ENCODE peak calls at places on chromosomes 5 and 9, in four cellular contexts. H is tibial nerve, C is right lobe of liver, S is adrenal gland. B is an unnamed sample.

GRCh38 chr9:8030095-8030494 is 230.5 kb upstream of the DMAC1 start:
- DNase-seq in H (no peak), C (no peak), S (no peak), B (no peak)

GRCh38 chr5:76468625-76469410 is 65.7 kb downstream of the IQGAP2 start:
- DNase-seq in H (no peak), C (no peak), S (no peak), B (no peak)

GRCh38 chr9:129336601-129337286 is 158.7 kb upstream of the IER5L start:
- DNase-seq in H (no peak), C (no peak), S (no peak), B (no peak)

GRCh38 chr9:113556877-113557593 is 93.5 kb downstream of the RGS3 start:
- DNase-seq in H (no peak), C (no peak), S (no peak), B (no peak)

GRCh38 chr9:127388037-127388855 is 8.7 kb upstream of the SLC2A8 start:
- DNase-seq in H (peak), C (no peak), S (peak), B (peak)

GRCh38 chr9:90142580-90142979 is 500.0 kb downstream of the DIRAS2 start:
- DNase-seq in H (peak), C (no peak), S (peak), B (no peak)

GRCh38 chr9:137348781-137349470 is 46.9 kb upstream of the NRARP start:
- DNase-seq in H (no peak), C (no peak), S (no peak), B (no peak)

GRCh38 chr9:128607642-128608350 is 48.9 kb downstream of the DYNC2I2 start:
- DNase-seq in H (no peak), C (peak), S (peak), B (peak)

GRCh38 chr9:25517701-25518100 is 160.5 kb downstream of the TUSC1 start:
- DNase-seq in H (no peak), C (no peak), S (no peak), B (no peak)

GRCh38 chr5:171630047-171630669 is 155.5 kb upstream of the SMIM23 start:
- DNase-seq in H (no peak), C (no peak), S (peak), B (no peak)

GRCh38 chr9:90007516-90008430 is 403.0 kb downstream of the GADD45G start:
- DNase-seq in H (no peak), C (no peak), S (no peak), B (no peak)

GRCh38 chr9:121700831-121701419 is 49.5 kb downstream of the DAB2IP start:
- DNase-seq in H (no peak), C (no peak), S (no peak), B (no peak)

GRCh38 chr5:139482050-139482889 is at the start of gene STING1:
- DNase-seq in H (peak), C (peak), S (peak), B (peak)

GRCh38 chr5:64506567-64507321 is 929 bp downstream of the RGS7BP start:
- DNase-seq in H (no peak), C (no peak), S (peak), B (no peak)

GRCh38 chr9:70510157-70510770 is 95.8 kb upstream of the KLF9 start:
- DNase-seq in H (no peak), C (no peak), S (peak), B (no peak)

GRCh38 chr9:111917201-111917600 is 20.6 kb downstream of the UGCG start:
- DNase-seq in H (no peak), C (no peak), S (no peak), B (no peak)

DNA sequence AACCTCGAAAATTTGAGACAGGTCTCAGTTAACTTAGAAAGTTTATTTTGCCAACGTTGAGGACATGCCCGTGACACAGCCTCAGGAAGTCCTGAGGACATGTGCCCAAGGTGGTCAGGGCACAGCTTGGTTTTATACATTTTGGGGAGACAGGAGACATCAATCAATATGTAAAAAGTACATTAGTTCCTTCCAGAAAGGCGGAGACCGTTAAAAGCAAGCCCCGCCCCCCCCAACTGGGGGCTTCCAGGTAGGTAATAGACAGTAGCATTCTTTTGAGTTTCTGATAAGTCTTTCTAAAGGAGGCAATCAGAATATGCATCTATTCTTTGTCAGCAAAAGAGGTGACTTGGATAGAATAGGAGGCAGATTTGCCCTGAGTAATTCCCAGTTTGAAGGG is 599 bp upstream of the MOCS2 start:
- DNase-seq in H (no peak), C (no peak), S (no peak), B (no peak)
- H3K27ac ChIP-seq in H (peak), C (peak), S (no peak), B (peak)

GRCh38 chr9:133251773-133252172 is 23.2 kb downstream of the ABO start:
- DNase-seq in H (no peak), C (no peak), S (no peak), B (no peak)

GRCh38 chr9:133254471-133254870 is 20.5 kb downstream of the ABO start:
- DNase-seq in H (no peak), C (no peak), S (no peak), B (no peak)

GRCh38 chr9:133253268-133253667 is 21.7 kb downstream of the ABO start:
- DNase-seq in H (no peak), C (no peak), S (no peak), B (no peak)

GRCh38 chr9:133250741-133251170 is 24.2 kb downstream of the ABO start:
- DNase-seq in H (no peak), C (no peak), S (no peak), B (no peak)

GRCh38 chr9:133252301-133252776 is 22.7 kb downstream of the ABO start:
- DNase-seq in H (no peak), C (no peak), S (no peak), B (no peak)
- TF ChIP-seq POLR2A in H (no peak), C (no peak), S (no peak), B (no peak)

GRCh38 chr5:95759005-95759404 is 27.9 kb downstream of the RHOBTB3 start:
- DNase-seq in H (no peak), C (peak), S (no peak), B (no peak)
- H3K27ac ChIP-seq in H (peak), C (peak), S (no peak), B (no peak)

GRCh38 chr9:83271665-83272071 is 208.7 kb upstream of the RASEF start:
- DNase-seq in H (no peak), C (no peak), S (no peak), B (no peak)
- TF ChIP-seq POLR2A in H (no peak), C (no peak), S (no peak), B (no peak)

GRCh38 chr5:36371366-36371765 is 69.7 kb upstream of the RANBP3L start:
- DNase-seq in H (no peak), C (no peak), S (no peak), B (no peak)

GRCh38 chr5:36378551-36378950 is 76.8 kb upstream of the RANBP3L start:
- DNase-seq in H (no peak), C (no peak), S (no peak), B (no peak)

GRCh38 chr5:36377192-36377591 is 75.5 kb upstream of the RANBP3L start:
- DNase-seq in H (no peak), C (no peak), S (no peak), B (no peak)

GRCh38 chr5:36373527-36374086 is 71.9 kb upstream of the RANBP3L start:
- DNase-seq in H (peak), C (peak), S (peak), B (peak)

GRCh38 chr5:36374275-36374862 is 72.7 kb upstream of the RANBP3L start:
- DNase-seq in H (no peak), C (no peak), S (no peak), B (peak)
- H3K27ac ChIP-seq in H (peak), C (no peak), S (no peak), B (no peak)

GRCh38 chr5:176416123-176416924 is at the start of gene CLTB:
- DNase-seq in H (peak), C (peak), S (peak), B (peak)
- TF ChIP-seq POLR2A in H (peak), C (peak), S (peak), B (peak)

GRCh38 chr5:39190311-39191102 is 28.9 kb downstream of the FYB1 start:
- DNase-seq in H (no peak), C (no peak), S (no peak), B (no peak)
- H3K27ac ChIP-seq in H (no peak), C (no peak), S (no peak), B (no peak)

DNA sequence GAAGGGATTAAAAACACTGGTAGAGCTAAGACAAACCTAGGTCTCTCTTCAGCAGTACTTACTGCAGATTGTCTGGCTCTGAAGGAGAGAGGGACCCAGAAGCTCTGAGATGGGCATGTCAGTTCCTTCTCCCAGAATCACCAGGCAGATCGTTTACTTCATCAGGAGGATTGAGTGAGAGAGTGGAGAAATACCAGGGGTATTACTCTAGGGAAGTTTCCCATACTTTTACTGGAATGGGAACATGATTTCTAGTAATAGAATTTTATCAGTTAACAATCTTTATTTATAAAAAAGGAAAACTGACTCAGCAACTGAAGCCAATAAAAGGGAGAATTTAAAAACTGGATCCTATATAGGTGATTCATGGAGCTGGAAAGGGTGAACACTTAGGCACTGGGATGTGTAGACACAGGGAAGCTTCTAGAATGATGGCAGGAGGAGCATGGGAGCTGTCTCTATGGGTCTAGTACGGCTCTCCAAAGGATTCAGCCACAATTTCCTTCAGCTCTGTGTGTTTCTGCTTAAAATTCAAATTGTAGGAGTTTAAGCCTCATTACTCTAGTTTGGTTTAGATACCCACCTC is 139.5 kb downstream of the MACIR start:
- DNase-seq in H (no peak), C (no peak), S (no peak), B (no peak)
- TF ChIP-seq POLR2A in H (no peak), C (no peak), S (no peak), B (no peak)

DNA sequence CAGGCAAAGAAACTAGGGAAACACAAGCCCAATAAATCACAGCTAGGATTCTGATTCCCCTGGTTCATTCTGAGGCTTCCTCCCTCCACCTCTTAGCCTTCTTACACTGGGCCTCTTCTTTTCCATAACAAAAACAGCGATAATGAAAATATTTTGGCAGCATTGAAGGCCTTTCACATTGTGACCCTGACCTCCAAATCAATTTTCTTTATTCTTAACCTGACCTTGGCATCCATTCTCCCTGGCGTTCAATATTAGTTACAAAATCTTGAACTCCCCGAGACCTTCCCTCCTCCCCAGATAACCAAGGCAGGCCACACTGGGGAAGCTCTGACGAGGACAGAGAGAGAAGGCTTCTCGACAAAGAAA is 399.9 kb downstream of the ZSWIM6 start:
- DNase-seq in H (no peak), C (no peak), S (peak), B (no peak)
- H3K27ac ChIP-seq in H (no peak), C (peak), S (no peak), B (no peak)